ENCODE peak calls at places on chromosomes 3 and 15, in four cellular contexts. T, N, M and G are unnamed samples.
A peak's percentile ranks its signal among the peaks of the same experiment; 100 is the strongest.

GRCh38 chr3:55296035-55296434 is 191.1 kb downstream of the WNT5A start:
- DNase-seq in M (no peak), N (no peak), T (no peak), G (no peak)

GRCh38 chr3:17431004-17431403 is 311.4 kb downstream of the TBC1D5 start:
- DNase-seq in T (peak; percentile 20), M (no peak), N (peak; percentile 3), G (peak; percentile 13)

GRCh38 chr3:50658831-50659230 is 15.9 kb upstream of the DOCK3 start:
- DNase-seq in N (no peak), T (no peak), M (no peak), G (no peak)

GRCh38 chr3:189727898-189728297 is 96.7 kb downstream of the TP63 start:
- DNase-seq in N (no peak), T (no peak), M (no peak), G (no peak)

GRCh38 chr3:13538520-13539284 is 10.2 kb upstream of the FBLN2 start:
- DNase-seq in T (no peak), N (no peak), M (no peak), G (no peak)

GRCh38 chr15:58165661-58166060 is 27.5 kb downstream of the AQP9 start:
- DNase-seq in T (no peak), M (no peak), N (no peak), G (peak; percentile 4)

GRCh38 chr15:38651328-38652038 is 86.9 kb upstream of the RASGRP1 start:
- DNase-seq in T (no peak), M (no peak), N (no peak), G (no peak)

GRCh38 chr3:149657458-149657795 is 398 bp downstream of the WWTR1 start:
- DNase-seq in N (no peak), T (peak; percentile 42), M (no peak), G (no peak)

GRCh38 chr3:14203521-14204079 is 25.0 kb downstream of the LSM3 start:
- DNase-seq in T (peak; percentile 79), N (peak; percentile 77), M (no peak), G (peak; percentile 46)

GRCh38 chr3:114299421-114299820 is 5.6 kb downstream of the TIGIT start:
- DNase-seq in T (peak; percentile 79), M (no peak), N (no peak), G (no peak)

GRCh38 chr3:196454935-196455334 is 22.7 kb upstream of the UBXN7 start:
- DNase-seq in T (no peak), M (no peak), N (no peak), G (no peak)

GRCh38 chr15:22904736-22905135 is 66.3 kb downstream of the NIPA2 start:
- DNase-seq in T (no peak), M (no peak), N (no peak), G (no peak)

GRCh38 chr3:16059081-16059537 is 115.4 kb upstream of the GALNT15 start:
- DNase-seq in M (no peak), N (no peak), T (no peak), G (no peak)

GRCh38 chr3:175212896-175213295 is 353.8 kb downstream of the NAALADL2 start:
- DNase-seq in M (no peak), N (no peak), T (no peak), G (peak; percentile 34)

GRCh38 chr3:155387571-155387970 is 94.1 kb upstream of the STRIT1 start:
- DNase-seq in M (no peak), N (no peak), T (no peak), G (no peak)

GRCh38 chr3:185290266-185290665 is 36.4 kb upstream of the EHHADH start:
- DNase-seq in T (no peak), M (no peak), N (no peak), G (no peak)

GRCh38 chr3:140441006-140441405 is 236.9 kb upstream of the TRIM42 start:
- DNase-seq in N (no peak), T (no peak), M (no peak), G (peak; percentile 80)

GRCh38 chr3:148158210-148158609 is 539.5 kb upstream of the AGTR1 start:
- DNase-seq in N (peak; percentile 7), M (no peak), T (no peak), G (peak; percentile 80)

GRCh38 chr15:29774900-29775299 is 47.4 kb downstream of the TJP1 start:
- DNase-seq in T (peak; percentile 48), M (no peak), N (peak; percentile 16), G (no peak)

GRCh38 chr3:12428131-12428530 is 56.1 kb upstream of the TSEN2 start:
- DNase-seq in N (no peak), M (no peak), T (no peak), G (no peak)

GRCh38 chr3:196203833-196204232 is 7.4 kb downstream of the ZDHHC19 start:
- DNase-seq in T (no peak), N (no peak), M (no peak), G (no peak)

GRCh38 chr3:43353393-43353792 is 67.1 kb downstream of the SNRK start:
- DNase-seq in N (no peak), T (no peak), M (no peak), G (no peak)

GRCh38 chr3:49785565-49786356 is 581 bp downstream of the IP6K1 start:
- DNase-seq in M (no peak), T (no peak), N (no peak), G (no peak)

GRCh38 chr3:38725726-38726410 is 76.4 kb upstream of the SCN5A start:
- DNase-seq in N (peak; percentile 10), T (no peak), M (no peak), G (peak; percentile 34)

GRCh38 chr15:91055548-91056331 is 33.3 kb upstream of the VPS33B start:
- DNase-seq in M (no peak), N (peak; percentile 11), T (peak; percentile 95), G (peak; percentile 12)

DNA sequence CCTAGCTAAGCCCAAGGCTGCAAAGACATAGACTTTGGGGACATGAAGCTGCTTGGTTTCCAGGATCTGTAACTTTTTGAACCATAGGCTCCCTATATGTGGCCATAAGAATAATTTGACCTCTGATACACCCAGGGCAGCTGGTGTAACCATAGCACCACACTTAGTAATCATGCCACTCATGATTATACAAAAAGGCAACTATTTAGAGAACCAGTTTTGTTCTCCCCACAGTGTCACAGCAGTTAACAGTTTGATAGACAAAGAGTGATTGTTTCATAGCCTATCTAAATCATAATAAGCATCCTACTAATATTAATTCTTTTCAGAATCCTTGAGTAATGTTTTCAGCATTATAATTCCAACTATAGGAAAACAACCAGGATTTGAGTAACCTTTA is 334.9 kb downstream of the NEK10 start:
- DNase-seq in N (no peak), T (no peak), M (no peak), G (no peak)
- H3K4me3 ChIP-seq in N (no peak overlapping the region), T (no peak overlapping the region), M (no peak overlapping the region), G (no peak overlapping the region)

DNA sequence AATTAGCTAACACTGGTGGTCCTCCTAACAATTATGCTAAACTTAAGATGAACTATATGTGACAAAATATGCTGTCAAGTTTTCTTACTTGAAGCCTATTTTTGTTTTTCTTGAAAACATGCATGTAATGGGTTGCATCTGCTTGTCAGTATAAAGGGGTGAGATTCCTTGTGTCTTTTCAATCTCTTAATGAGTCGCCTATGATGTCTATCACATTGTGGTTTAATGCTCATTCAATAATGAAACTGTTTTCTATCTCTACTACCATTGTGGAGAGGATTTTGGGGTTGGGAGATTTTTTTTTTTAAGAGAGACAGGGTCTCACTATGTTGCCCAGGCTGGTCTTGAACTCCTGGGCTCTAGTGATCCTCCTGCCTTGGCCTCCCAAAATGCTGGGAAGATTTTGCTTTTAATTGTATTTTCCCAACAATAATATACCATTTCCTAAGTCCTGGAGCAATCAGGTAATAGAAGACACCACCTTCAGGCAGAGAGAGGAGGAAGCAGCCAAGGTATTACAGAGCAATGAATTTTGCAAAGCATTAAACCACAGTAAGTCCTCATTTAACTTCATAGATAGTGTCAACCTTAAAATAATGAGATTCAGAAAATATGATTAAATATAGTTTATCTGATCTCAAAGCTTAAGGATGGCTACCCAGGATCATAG is 17.4 kb upstream of the TRMT10C start:
- DNase-seq in T (no peak), N (no peak), M (no peak), G (no peak)
- TF ChIP-seq CTCF in T (no peak), N (no peak), M (no peak), G (peak; percentile 13)

GRCh38 chr15:98850991-98851776 is 156.4 kb downstream of the PGPEP1L start:
- DNase-seq in T (peak; percentile 84), M (no peak), N (no peak), G (no peak)
- H3K4me3 ChIP-seq in T (peak overlapping the region; percentile 47), M (peak overlapping the region; percentile 78), N (peak overlapping the region; percentile 68), G (peak overlapping the region; percentile 79)

DNA sequence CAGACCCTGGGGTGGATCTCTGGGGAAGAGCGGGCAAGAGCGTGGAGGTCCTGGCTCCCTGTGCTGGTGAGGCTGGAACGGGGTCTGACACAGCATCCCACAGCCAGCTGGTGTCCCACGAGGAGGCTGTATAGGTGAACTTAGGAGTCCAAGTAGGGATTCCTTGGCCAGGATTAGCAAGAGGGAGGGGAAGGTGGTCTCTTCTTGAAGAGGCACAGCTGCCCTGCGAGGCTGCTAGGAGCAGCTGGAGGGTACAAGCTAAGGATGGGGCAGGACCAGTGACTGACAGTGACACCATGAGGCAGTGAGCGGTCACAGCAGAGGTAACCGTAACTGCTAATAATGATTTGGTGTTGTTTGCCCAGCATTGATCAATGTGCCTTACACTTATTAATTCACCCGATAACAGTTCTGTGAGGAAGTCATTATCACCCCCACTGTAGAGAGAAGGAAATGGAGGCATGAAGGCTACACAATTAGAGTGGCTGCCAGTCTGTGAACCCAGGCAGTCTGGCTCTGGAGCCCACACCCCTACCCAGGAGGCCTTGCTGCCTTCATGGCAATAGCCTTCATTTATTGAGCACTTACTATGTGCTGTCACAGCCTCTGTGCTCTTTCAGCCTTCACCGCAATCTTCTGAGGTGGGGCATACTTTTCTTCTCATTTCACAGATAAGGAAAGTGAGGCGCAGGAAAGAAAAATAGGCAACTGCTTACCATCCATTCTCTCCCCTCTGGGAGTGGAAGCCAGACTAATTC is 59.4 kb downstream of the TMEM44 start:
- DNase-seq in N (no peak), M (no peak), T (peak; percentile 31), G (no peak)
- TF ChIP-seq CTCF in N (peak; percentile 36), M (peak; percentile 53), T (peak; percentile 38), G (peak; percentile 53)

GRCh38 chr15:78056714-78057269 is 20.7 kb downstream of the TBC1D2B start:
- DNase-seq in N (no peak), T (no peak), M (no peak), G (no peak)
- H3K4me3 ChIP-seq in N (no peak overlapping the region), T (no peak overlapping the region), M (no peak overlapping the region), G (peak overlapping the region; percentile 6)

GRCh38 chr3:31106204-31106603 is 211.7 kb upstream of the GADL1 start:
- DNase-seq in M (no peak), T (no peak), N (peak; percentile 16), G (no peak)
- TF ChIP-seq CTCF in M (no peak), T (no peak), N (no peak), G (no peak)

DNA sequence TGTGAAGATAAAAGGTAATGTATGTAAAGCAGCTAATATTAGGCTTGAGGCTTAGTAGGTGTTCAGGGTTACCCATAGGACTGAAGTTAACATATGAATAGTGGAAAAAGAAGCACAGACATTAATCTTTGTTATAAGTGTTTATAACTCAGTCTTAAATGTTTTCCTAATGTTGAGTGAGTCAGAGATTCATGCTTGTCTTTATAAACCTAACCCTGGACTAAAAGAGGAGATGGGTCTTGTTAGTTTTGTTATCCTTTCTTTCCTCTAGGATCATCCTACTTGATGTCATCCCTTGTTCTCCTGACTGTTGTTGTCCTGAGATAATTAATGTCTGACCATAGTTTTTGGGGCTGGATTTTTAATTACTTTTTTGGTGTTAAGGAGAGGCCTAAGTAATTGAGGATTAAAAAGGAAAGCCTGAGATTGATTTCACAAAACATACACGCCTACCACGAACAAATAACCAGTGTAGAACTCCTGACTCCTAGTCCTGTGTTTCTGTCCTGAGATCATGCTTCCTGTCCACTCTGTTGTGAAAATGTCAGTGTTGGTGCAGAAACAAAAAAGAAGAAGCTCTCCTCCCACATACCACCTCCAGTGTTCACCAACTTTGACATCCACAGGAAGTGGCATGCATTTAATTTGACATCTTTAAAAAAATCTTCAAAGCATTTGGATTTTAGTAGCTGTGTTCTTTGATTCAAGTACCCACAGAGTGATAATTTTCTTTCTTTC is 8.4 kb downstream of the MITF start:
- DNase-seq in M (no peak), T (no peak), N (no peak), G (no peak)
- H3K4me3 ChIP-seq in M (no peak overlapping the region), T (no peak overlapping the region), N (no peak overlapping the region), G (no peak overlapping the region)

GRCh38 chr3:183895296-183895695 is 10.6 kb upstream of the PARL start:
- DNase-seq in M (no peak), N (peak; percentile 20), T (peak; percentile 65), G (peak; percentile 16)
- TF ChIP-seq CTCF in M (peak; percentile 70), N (peak; percentile 91), T (peak; percentile 68), G (peak; percentile 87)